ENCODE peak calls at places on chromosome 4, in four cellular contexts. One of them, this sample, is unnamed.

GRCh38 chr4:184978211-184978610 is 40.1 kb upstream of the HELT start:
- DNase-seq in ACHN: no peak
- DNase-seq in foreskin fibroblast: no peak
- DNase-seq in effector memory CD8-positive, alpha-beta T cell: no peak
- DNase-seq in this sample: no peak

GRCh38 chr4:6673660-6674499 is 19.8 kb upstream of the S100P start:
- DNase-seq in ACHN: peak; percentile 92
- DNase-seq in foreskin fibroblast: peak; percentile 95
- DNase-seq in effector memory CD8-positive, alpha-beta T cell: peak; percentile 95
- DNase-seq in this sample: peak; percentile 88

GRCh38 chr4:25532579-25532978 is 123.1 kb upstream of the SLC34A2 start:
- DNase-seq in effector memory CD8-positive, alpha-beta T cell: no peak
- DNase-seq in ACHN: no peak
- DNase-seq in foreskin fibroblast: no peak
- DNase-seq in this sample: no peak

GRCh38 chr4:172962564-172963353 is 205.9 kb upstream of the GALNT7 start:
- DNase-seq in foreskin fibroblast: peak; percentile 83
- DNase-seq in ACHN: peak; percentile 17
- DNase-seq in effector memory CD8-positive, alpha-beta T cell: no peak
- DNase-seq in this sample: peak; percentile 85

GRCh38 chr4:4480685-4481393 is 61.0 kb downstream of the STX18 start:
- DNase-seq in ACHN: peak; percentile 5
- DNase-seq in effector memory CD8-positive, alpha-beta T cell: no peak
- DNase-seq in foreskin fibroblast: peak; percentile 47
- DNase-seq in this sample: no peak

GRCh38 chr4:72567821-72568620 is 1.0 kb downstream of the ADAMTS3 start:
- DNase-seq in effector memory CD8-positive, alpha-beta T cell: no peak
- DNase-seq in foreskin fibroblast: peak; percentile 66
- DNase-seq in ACHN: peak; percentile 95
- DNase-seq in this sample: peak; percentile 78

GRCh38 chr4:26034849-26035248 is 120.8 kb downstream of the SMIM20 start:
- DNase-seq in effector memory CD8-positive, alpha-beta T cell: no peak
- DNase-seq in ACHN: no peak
- DNase-seq in foreskin fibroblast: no peak
- DNase-seq in this sample: no peak

GRCh38 chr4:76059750-76060149 is 14.8 kb upstream of the ART3 start:
- DNase-seq in ACHN: no peak
- DNase-seq in effector memory CD8-positive, alpha-beta T cell: no peak
- DNase-seq in foreskin fibroblast: peak; percentile 15
- DNase-seq in this sample: no peak

GRCh38 chr4:24103434-24104168 is 213.8 kb upstream of the PPARGC1A start:
- DNase-seq in foreskin fibroblast: peak; percentile 39
- DNase-seq in effector memory CD8-positive, alpha-beta T cell: no peak
- DNase-seq in ACHN: no peak
- DNase-seq in this sample: no peak

GRCh38 chr4:55528495-55528894 is 18.2 kb downstream of the CLOCK start:
- DNase-seq in foreskin fibroblast: no peak
- DNase-seq in effector memory CD8-positive, alpha-beta T cell: no peak
- DNase-seq in ACHN: no peak
- DNase-seq in this sample: no peak

GRCh38 chr4:139247656-139248238 is 32.3 kb downstream of the MGARP start:
- DNase-seq in ACHN: no peak
- DNase-seq in foreskin fibroblast: no peak
- DNase-seq in effector memory CD8-positive, alpha-beta T cell: no peak
- DNase-seq in this sample: no peak

GRCh38 chr4:15753786-15754185 is 24.3 kb upstream of the CD38 start:
- DNase-seq in ACHN: no peak
- DNase-seq in foreskin fibroblast: no peak
- DNase-seq in effector memory CD8-positive, alpha-beta T cell: no peak
- DNase-seq in this sample: no peak

GRCh38 chr4:150164956-150165355 is 86.7 kb downstream of the DCLK2 start:
- DNase-seq in foreskin fibroblast: no peak
- DNase-seq in ACHN: no peak
- DNase-seq in effector memory CD8-positive, alpha-beta T cell: no peak
- DNase-seq in this sample: no peak

GRCh38 chr4:151600432-151600831 is 160.4 kb downstream of the GATB start:
- DNase-seq in effector memory CD8-positive, alpha-beta T cell: no peak
- DNase-seq in foreskin fibroblast: peak; percentile 5
- DNase-seq in ACHN: no peak
- DNase-seq in this sample: no peak

GRCh38 chr4:100738388-100739165 is 220.8 kb upstream of the EMCN start:
- DNase-seq in effector memory CD8-positive, alpha-beta T cell: no peak
- DNase-seq in ACHN: peak; percentile 6
- DNase-seq in foreskin fibroblast: peak; percentile 79
- DNase-seq in this sample: peak; percentile 90

GRCh38 chr4:127212701-127213100 is 420.1 kb upstream of the INTU start:
- DNase-seq in effector memory CD8-positive, alpha-beta T cell: no peak
- DNase-seq in foreskin fibroblast: no peak
- DNase-seq in ACHN: no peak
- DNase-seq in this sample: no peak

GRCh38 chr4:114398386-114398785 is 200.2 kb upstream of the UGT8 start:
- DNase-seq in effector memory CD8-positive, alpha-beta T cell: no peak
- DNase-seq in ACHN: peak; percentile 6
- DNase-seq in foreskin fibroblast: no peak
- DNase-seq in this sample: no peak

GRCh38 chr4:140666889-140667614 is 89.1 kb downstream of the TBC1D9 start:
- DNase-seq in effector memory CD8-positive, alpha-beta T cell: no peak
- DNase-seq in ACHN: no peak
- DNase-seq in foreskin fibroblast: no peak
- DNase-seq in this sample: no peak

GRCh38 chr4:181225616-181226261 is 1017.5 kb upstream of the TENM3 start:
- DNase-seq in foreskin fibroblast: no peak
- DNase-seq in ACHN: no peak
- DNase-seq in effector memory CD8-positive, alpha-beta T cell: no peak
- DNase-seq in this sample: no peak

GRCh38 chr4:24702266-24702665 is 93.1 kb upstream of the SOD3 start:
- DNase-seq in ACHN: no peak
- DNase-seq in foreskin fibroblast: no peak
- DNase-seq in effector memory CD8-positive, alpha-beta T cell: no peak
- DNase-seq in this sample: no peak

GRCh38 chr4:107734120-107734519 is 14.1 kb upstream of the PAPSS1 start:
- DNase-seq in effector memory CD8-positive, alpha-beta T cell: no peak
- DNase-seq in ACHN: peak; percentile 24
- DNase-seq in foreskin fibroblast: no peak
- DNase-seq in this sample: no peak

GRCh38 chr4:77308843-77309242 is 151.8 kb downstream of the CCNG2 start:
- DNase-seq in effector memory CD8-positive, alpha-beta T cell: no peak
- DNase-seq in ACHN: peak; percentile 27
- DNase-seq in foreskin fibroblast: peak; percentile 18
- DNase-seq in this sample: no peak

GRCh38 chr4:186979966-186980745 is 256.5 kb upstream of the FAT1 start:
- DNase-seq in foreskin fibroblast: no peak
- DNase-seq in effector memory CD8-positive, alpha-beta T cell: no peak
- DNase-seq in ACHN: peak; percentile 4
- DNase-seq in this sample: no peak

GRCh38 chr4:74308215-74308614 is at the start of gene EPGN:
- DNase-seq in effector memory CD8-positive, alpha-beta T cell: no peak
- DNase-seq in ACHN: no peak
- DNase-seq in foreskin fibroblast: peak; percentile 16
- DNase-seq in this sample: no peak

GRCh38 chr4:169583563-169583962 is 28.8 kb downstream of the NEK1 start:
- DNase-seq in effector memory CD8-positive, alpha-beta T cell: no peak
- DNase-seq in ACHN: no peak
- DNase-seq in foreskin fibroblast: peak; percentile 62
- DNase-seq in this sample: peak; percentile 59

GRCh38 chr4:152165146-152165545 is 370.7 kb downstream of the FBXW7 start:
- DNase-seq in ACHN: no peak
- DNase-seq in effector memory CD8-positive, alpha-beta T cell: no peak
- DNase-seq in foreskin fibroblast: no peak
- DNase-seq in this sample: peak; percentile 19

GRCh38 chr4:13992975-13993495 is 365.5 kb upstream of the BOD1L1 start:
- DNase-seq in ACHN: no peak
- DNase-seq in foreskin fibroblast: no peak
- DNase-seq in effector memory CD8-positive, alpha-beta T cell: no peak
- DNase-seq in this sample: no peak

GRCh38 chr4:66524778-66525177 is 854.5 kb upstream of the EPHA5 start:
- DNase-seq in foreskin fibroblast: no peak
- DNase-seq in ACHN: no peak
- DNase-seq in effector memory CD8-positive, alpha-beta T cell: no peak
- DNase-seq in this sample: no peak